ENCODE peak calls at places on chromosome 13, in four cellular contexts. K is SK-N-SH, X is HCT116, F is HepG2. J is an unnamed sample.

GRCh38 chr13:51067376-51068125 is 43.5 kb downstream of the C13orf42 start:
- DNase-seq in F (no peak), X (no peak), K (no peak), J (no peak)

GRCh38 chr13:88908896-88909535 is 1237.8 kb downstream of the SLITRK5 start:
- DNase-seq in X (no peak), K (no peak), F (no peak), J (no peak)

GRCh38 chr13:108902557-108903155 is 273.2 kb downstream of the MYO16 start:
- DNase-seq in F (no peak), X (no peak), K (no peak), J (no peak)

GRCh38 chr13:102399791-102400618 is 1.8 kb downstream of the FGF14 start:
- DNase-seq in F (no peak), X (no peak), K (peak), J (no peak)

GRCh38 chr13:79533781-79534400 is 52.9 kb downstream of the NDFIP2 start:
- DNase-seq in X (no peak), F (no peak), K (no peak), J (no peak)

GRCh38 chr13:95559100-95559499 is 6.6 kb downstream of the CLDN10 start:
- DNase-seq in K (no peak), X (no peak), F (no peak), J (no peak)

GRCh38 chr13:27170521-27171243 is 929 bp downstream of the USP12 start:
- DNase-seq in X (peak), K (no peak), F (peak), J (peak)

GRCh38 chr13:94878721-94879120 is 166.4 kb upstream of the SOX21 start:
- DNase-seq in F (no peak), X (no peak), K (no peak), J (no peak)

GRCh38 chr13:42478531-42479156 is 95.3 kb upstream of the TNFSF11 start:
- DNase-seq in K (peak), F (no peak), X (peak), J (no peak)

GRCh38 chr13:101520672-101521071 is 68.2 kb downstream of the ITGBL1 start:
- DNase-seq in K (no peak), F (no peak), X (no peak), J (no peak)

GRCh38 chr13:79645569-79645968 is 164.6 kb downstream of the NDFIP2 start:
- DNase-seq in F (no peak), K (no peak), X (no peak), J (no peak)

GRCh38 chr13:40187324-40187795 is 479.1 kb downstream of the FOXO1 start:
- DNase-seq in K (no peak), X (no peak), F (no peak), J (no peak)

GRCh38 chr13:66069570-66069969 is 1160.6 kb downstream of the PCDH9 start:
- DNase-seq in K (no peak), X (no peak), F (no peak), J (peak)

GRCh38 chr13:110340812-110341444 is 33.8 kb downstream of the COL4A2 start:
- DNase-seq in F (no peak), K (no peak), X (no peak), J (no peak)

GRCh38 chr13:40664100-40665060 is 2.1 kb downstream of the FOXO1 start:
- DNase-seq in X (no peak), K (peak), F (peak), J (peak)

GRCh38 chr13:87827479-87827878 is 156.3 kb downstream of the SLITRK5 start:
- DNase-seq in X (no peak), K (no peak), F (no peak), J (no peak)

GRCh38 chr13:72535076-72535475 is 192.4 kb downstream of the MZT1 start:
- DNase-seq in X (no peak), K (no peak), F (no peak), J (no peak)

GRCh38 chr13:100490692-100491091 is 97.9 kb downstream of the GGACT start:
- DNase-seq in F (no peak), X (peak), K (no peak), J (no peak)

GRCh38 chr13:93505104-93505952 is 278.7 kb downstream of the GPC6 start:
- DNase-seq in X (no peak), K (no peak), F (peak), J (no peak)

GRCh38 chr13:40440990-40441820 is 225.2 kb downstream of the FOXO1 start:
- DNase-seq in K (peak), X (no peak), F (no peak), J (no peak)

GRCh38 chr13:112684041-112684440 is 5.8 kb upstream of the ATP11A start:
- DNase-seq in X (no peak), K (no peak), F (no peak), J (no peak)

GRCh38 chr13:93147293-93147645 is 79.3 kb upstream of the GPC6 start:
- DNase-seq in K (no peak), F (no peak), X (no peak), J (no peak)

GRCh38 chr13:51946163-51946669 is 65.0 kb downstream of the ATP7B start:
- DNase-seq in X (no peak), F (no peak), K (no peak), J (no peak)

GRCh38 chr13:44474122-44474910 is 100.7 kb downstream of the SERP2 start:
- DNase-seq in F (peak), K (no peak), X (peak), J (no peak)

DNA sequence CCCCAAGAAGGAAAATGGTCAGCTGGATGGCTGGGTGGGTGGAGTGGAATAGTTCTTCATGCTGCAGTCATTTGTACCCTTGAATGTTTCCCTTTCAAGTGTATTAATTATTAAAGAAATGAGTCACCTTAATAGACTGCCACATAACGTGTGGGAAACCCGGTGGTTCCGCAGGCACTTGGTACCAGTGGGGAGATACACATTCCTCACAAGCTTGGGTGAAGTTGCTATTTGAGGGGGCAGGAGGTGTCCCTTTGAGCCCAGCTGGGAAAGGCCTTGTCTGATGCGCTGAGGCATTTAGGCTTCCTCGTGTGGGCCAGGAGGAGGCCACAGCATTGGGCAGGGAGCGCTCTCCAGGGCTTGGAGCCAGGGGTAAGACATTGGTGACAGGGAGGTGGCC is 57.7 kb downstream of the ATP8A2 start:
- DNase-seq in F (no peak), X (no peak), K (no peak), J (no peak)
- TF ChIP-seq ELF1 in F (no peak), X (no peak), K (no peak), J (no peak)

DNA sequence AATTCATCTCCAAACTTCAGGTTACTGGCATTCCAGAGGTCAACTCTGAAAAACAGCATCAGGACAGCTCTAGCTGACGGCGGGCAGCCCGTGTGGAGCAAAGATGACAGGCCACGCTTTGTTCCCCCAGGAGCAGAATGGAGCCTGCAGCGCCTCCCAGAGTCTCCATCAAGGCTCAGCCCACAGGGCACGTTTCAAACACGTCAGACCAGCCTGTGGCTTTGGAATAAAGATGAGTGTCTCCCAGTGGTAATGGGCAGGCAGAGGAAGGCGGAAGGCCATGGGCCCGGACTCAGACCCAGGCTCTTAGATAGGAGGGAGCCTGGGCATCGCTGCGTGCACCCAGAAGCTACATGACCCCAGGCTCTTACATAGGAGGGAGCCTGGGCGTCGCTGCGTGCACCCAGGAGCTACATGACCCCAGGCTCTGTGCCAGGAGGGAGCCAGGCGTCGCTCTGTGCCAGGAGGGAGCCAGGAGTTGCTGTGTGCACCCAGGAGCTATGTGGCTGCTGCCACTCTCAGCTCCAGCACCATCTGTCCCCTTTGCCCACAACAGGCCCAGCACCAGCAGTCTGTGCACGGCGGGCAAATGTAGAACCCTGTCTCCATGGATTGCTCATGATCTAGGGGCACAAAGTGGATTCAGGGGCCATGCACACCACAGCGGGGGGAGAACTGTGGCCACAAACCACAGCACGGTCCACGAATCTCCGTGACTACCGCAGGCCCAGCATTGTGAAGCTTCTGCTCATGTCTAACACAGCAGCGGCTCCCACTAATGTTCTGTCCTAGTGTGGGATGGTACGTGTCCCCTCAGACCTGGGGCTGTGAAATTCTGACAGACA is 47.8 kb upstream of the C13orf46 start:
- DNase-seq in F (no peak), K (no peak), X (no peak), J (no peak)
- TF ChIP-seq ELF1 in F (no peak), K (no peak), X (no peak), J (no peak)

GRCh38 chr13:53150568-53150967 is 122.0 kb downstream of the OLFM4 start:
- DNase-seq in K (no peak), X (no peak), F (no peak), J (no peak)

GRCh38 chr13:53151692-53152421 is 123.2 kb downstream of the OLFM4 start:
- DNase-seq in K (peak), F (peak), X (peak), J (peak)
- TF ChIP-seq ELF1 in K (no peak), F (no peak), X (no peak), J (no peak)

DNA sequence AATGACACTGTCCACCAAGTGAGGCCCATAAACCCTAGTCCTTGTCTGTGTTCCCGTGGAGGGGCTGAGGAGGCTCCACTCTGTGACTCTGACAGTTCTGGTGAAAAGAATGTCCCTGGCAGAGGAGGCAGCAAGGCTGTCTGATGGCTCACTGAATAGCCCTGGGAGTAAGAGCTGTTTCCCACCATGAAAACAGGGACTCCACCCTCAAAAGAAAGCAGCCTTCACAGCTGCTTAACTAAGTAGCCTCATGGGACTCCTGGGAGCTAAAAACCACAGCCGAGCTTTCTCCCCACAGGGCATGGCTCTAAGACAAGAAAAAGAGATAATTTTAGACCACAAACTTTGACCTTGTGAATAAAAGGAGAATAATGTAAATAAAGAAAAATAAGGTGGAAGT is 135.1 kb upstream of the FRY start:
- DNase-seq in X (no peak), F (no peak), K (no peak), J (no peak)
- TF ChIP-seq ELF1 in X (no peak), F (no peak), K (no peak), J (no peak)

DNA sequence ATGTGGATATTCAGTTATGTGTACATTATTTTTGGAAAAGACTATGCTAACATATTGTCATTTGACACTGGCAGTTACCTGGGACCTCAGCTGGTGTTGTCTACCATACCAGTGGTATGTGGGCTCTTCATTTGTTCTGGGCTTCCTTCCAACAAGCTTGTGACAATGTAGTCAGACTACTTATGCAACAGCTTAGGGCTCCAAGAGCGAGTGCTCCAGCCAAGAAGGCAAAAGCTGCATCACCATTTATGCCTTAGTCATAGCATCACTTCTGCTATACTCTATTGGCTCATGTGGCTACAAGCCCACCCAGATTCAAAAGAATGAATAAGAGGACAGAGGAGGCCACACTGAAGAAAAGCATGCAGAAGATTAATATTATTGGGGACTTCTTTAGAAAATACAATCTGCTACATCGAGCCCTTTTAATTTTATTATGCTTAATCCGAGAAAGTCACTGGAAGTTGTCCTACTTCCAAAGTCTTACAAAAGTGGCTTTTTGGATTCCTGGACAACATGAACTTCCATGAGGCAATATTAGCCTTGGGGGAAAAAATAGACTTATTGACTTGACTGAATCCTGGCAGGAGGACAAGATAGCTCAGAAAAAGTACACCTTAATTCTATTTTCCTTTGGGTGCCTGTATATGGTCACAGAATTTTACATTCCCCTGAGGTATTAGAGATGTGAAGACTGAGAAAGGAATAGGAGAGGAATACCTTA is 529.4 kb upstream of the HTR2A start:
- DNase-seq in F (no peak), X (no peak), K (no peak), J (no peak)
- TF ChIP-seq ELF1 in F (no peak), X (no peak), K (no peak), J (no peak)

GRCh38 chr13:48784906-48785555 is 131.3 kb downstream of the CYSLTR2 start:
- DNase-seq in K (no peak), F (no peak), X (no peak), J (no peak)

GRCh38 chr13:48780713-48781341 is 127.1 kb downstream of the CYSLTR2 start:
- DNase-seq in K (no peak), F (no peak), X (no peak), J (no peak)

GRCh38 chr13:48782429-48782840 is 128.7 kb downstream of the CYSLTR2 start:
- DNase-seq in X (no peak), F (peak), K (no peak), J (no peak)

GRCh38 chr13:48783831-48784230 is 130.1 kb downstream of the CYSLTR2 start:
- DNase-seq in K (no peak), F (no peak), X (no peak), J (no peak)

DNA sequence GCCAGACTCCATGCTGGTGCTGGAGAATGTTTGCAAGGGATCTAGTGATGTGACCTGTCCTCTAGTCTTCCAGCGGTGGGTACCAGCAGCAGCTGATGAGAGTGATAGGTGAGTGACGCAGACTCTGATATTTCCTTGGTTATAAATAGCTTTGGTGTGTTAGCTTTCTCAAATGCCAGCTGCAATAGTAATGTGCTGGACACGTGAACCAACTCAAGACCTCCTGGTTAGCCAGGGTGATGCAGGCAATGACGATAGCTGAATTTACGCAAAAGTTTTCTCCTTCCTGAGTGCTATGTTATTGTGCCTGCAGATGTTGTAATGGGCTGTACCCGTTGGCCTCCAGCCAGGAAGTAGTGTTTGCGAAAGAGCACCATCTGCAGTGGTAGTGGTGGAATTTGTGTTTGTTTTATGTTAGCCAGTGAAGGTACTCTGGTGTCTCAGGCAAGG is 129.5 kb downstream of the CYSLTR2 start:
- DNase-seq in K (no peak), F (peak), X (no peak), J (peak)
- TF ChIP-seq ELF1 in K (no peak), F (no peak), X (no peak), J (no peak)

J was measured in K562.